ENCODE peak calls at places on chromosomes 7 and 10, in six cellular contexts. One of them, this sample, is unnamed.

GRCh38 chr10:484925-485661 is 204.4 kb downstream of the DIP2C start:
- DNase-seq in K562: no peak
- DNase-seq in A549: no peak
- DNase-seq in endothelial cell of umbilical vein: peak; percentile 76
- DNase-seq in HCT116: no peak
- DNase-seq in H1: no peak
- DNase-seq in this sample: no peak

GRCh38 chr10:15180736-15181135 is 12.2 kb upstream of the NMT2 start:
- DNase-seq in K562: no peak
- DNase-seq in H1: no peak
- DNase-seq in endothelial cell of umbilical vein: no peak
- DNase-seq in HCT116: no peak
- DNase-seq in A549: no peak
- DNase-seq in this sample: no peak

GRCh38 chr7:68868975-68869374 is 729.3 kb upstream of the AUTS2 start:
- DNase-seq in endothelial cell of umbilical vein: no peak
- DNase-seq in HCT116: no peak
- DNase-seq in K562: no peak
- DNase-seq in A549: no peak
- DNase-seq in H1: no peak
- DNase-seq in this sample: no peak

GRCh38 chr7:143892527-143893300 is 9.3 kb downstream of the TCAF1 start:
- DNase-seq in HCT116: peak; percentile 54
- DNase-seq in endothelial cell of umbilical vein: peak; percentile 61
- DNase-seq in H1: no peak
- DNase-seq in A549: peak; percentile 19
- DNase-seq in K562: peak; percentile 82
- DNase-seq in this sample: peak; percentile 64

GRCh38 chr10:107277591-107277990 is 113.1 kb upstream of the SORCS1 start:
- DNase-seq in K562: no peak
- DNase-seq in A549: no peak
- DNase-seq in endothelial cell of umbilical vein: no peak
- DNase-seq in HCT116: no peak
- DNase-seq in H1: no peak
- DNase-seq in this sample: no peak

GRCh38 chr7:106623846-106624245 is 37.1 kb downstream of the CCDC71L start:
- DNase-seq in H1: no peak
- DNase-seq in endothelial cell of umbilical vein: no peak
- DNase-seq in K562: no peak
- DNase-seq in HCT116: no peak
- DNase-seq in A549: peak; percentile 38
- DNase-seq in this sample: no peak

GRCh38 chr10:93915603-93916002 is 21.8 kb downstream of the SLC35G1 start:
- DNase-seq in H1: no peak
- DNase-seq in HCT116: no peak
- DNase-seq in endothelial cell of umbilical vein: no peak
- DNase-seq in K562: no peak
- DNase-seq in A549: no peak
- DNase-seq in this sample: no peak

GRCh38 chr10:13528138-13528874 is 508 bp downstream of the BEND7 start:
- DNase-seq in HCT116: no peak
- DNase-seq in K562: peak; percentile 18
- DNase-seq in H1: no peak
- DNase-seq in endothelial cell of umbilical vein: peak; percentile 29
- DNase-seq in A549: no peak
- DNase-seq in this sample: no peak

GRCh38 chr10:7696545-7696944 is 6.6 kb upstream of the ITIH2 start:
- DNase-seq in H1: no peak
- DNase-seq in endothelial cell of umbilical vein: no peak
- DNase-seq in HCT116: no peak
- DNase-seq in A549: peak; percentile 35
- DNase-seq in K562: no peak
- DNase-seq in this sample: no peak

GRCh38 chr10:101574354-101574753 is 13.7 kb downstream of the POLL start:
- DNase-seq in K562: no peak
- DNase-seq in A549: no peak
- DNase-seq in H1: no peak
- DNase-seq in HCT116: no peak
- DNase-seq in endothelial cell of umbilical vein: no peak
- DNase-seq in this sample: no peak

GRCh38 chr7:70619130-70619529 is 512.8 kb upstream of the GALNT17 start:
- DNase-seq in K562: no peak
- DNase-seq in endothelial cell of umbilical vein: no peak
- DNase-seq in A549: no peak
- DNase-seq in HCT116: no peak
- DNase-seq in H1: no peak
- DNase-seq in this sample: no peak

GRCh38 chr7:1050956-1051690 is 6.8 kb downstream of the GPR146 start:
- DNase-seq in endothelial cell of umbilical vein: no peak
- DNase-seq in A549: no peak
- DNase-seq in H1: no peak
- DNase-seq in HCT116: no peak
- DNase-seq in K562: no peak
- DNase-seq in this sample: no peak

GRCh38 chr7:152521420-152522337 is 85.9 kb upstream of the KMT2C start:
- DNase-seq in A549: peak; percentile 56
- DNase-seq in HCT116: no peak
- DNase-seq in endothelial cell of umbilical vein: no peak
- DNase-seq in K562: no peak
- DNase-seq in H1: no peak
- DNase-seq in this sample: no peak

GRCh38 chr10:52578871-52579405 is 193.6 kb downstream of the MBL2 start:
- DNase-seq in endothelial cell of umbilical vein: peak; percentile 96
- DNase-seq in HCT116: no peak
- DNase-seq in K562: no peak
- DNase-seq in A549: no peak
- DNase-seq in H1: no peak
- DNase-seq in this sample: no peak

GRCh38 chr7:108431099-108431498 is 25.1 kb downstream of the NRCAM start:
- DNase-seq in H1: no peak
- DNase-seq in K562: no peak
- DNase-seq in A549: no peak
- DNase-seq in HCT116: no peak
- DNase-seq in endothelial cell of umbilical vein: no peak
- DNase-seq in this sample: no peak

GRCh38 chr7:4962872-4963775 is 4.1 kb upstream of the MMD2 start:
- DNase-seq in endothelial cell of umbilical vein: no peak
- DNase-seq in K562: no peak
- DNase-seq in HCT116: no peak
- DNase-seq in A549: no peak
- DNase-seq in H1: no peak
- DNase-seq in this sample: no peak

GRCh38 chr10:130353928-130354327 is 217.7 kb downstream of the GLRX3 start:
- DNase-seq in endothelial cell of umbilical vein: no peak
- DNase-seq in A549: no peak
- DNase-seq in K562: no peak
- DNase-seq in H1: no peak
- DNase-seq in HCT116: no peak
- DNase-seq in this sample: no peak

GRCh38 chr10:52642208-52642607 is 130.4 kb downstream of the MBL2 start:
- DNase-seq in K562: no peak
- DNase-seq in HCT116: no peak
- DNase-seq in A549: no peak
- DNase-seq in endothelial cell of umbilical vein: no peak
- DNase-seq in H1: no peak
- DNase-seq in this sample: no peak

GRCh38 chr10:80160361-80161128 is 28.0 kb downstream of the PLAC9 start:
- DNase-seq in A549: no peak
- DNase-seq in K562: no peak
- DNase-seq in HCT116: no peak
- DNase-seq in H1: no peak
- DNase-seq in endothelial cell of umbilical vein: no peak
- DNase-seq in this sample: no peak

GRCh38 chr10:86287966-86288579 is 78.5 kb downstream of the GRID1 start:
- DNase-seq in HCT116: no peak
- DNase-seq in A549: no peak
- DNase-seq in H1: no peak
- DNase-seq in K562: no peak
- DNase-seq in endothelial cell of umbilical vein: no peak
- DNase-seq in this sample: peak; percentile 44

GRCh38 chr10:112454910-112455779 is 8.1 kb downstream of the VTI1A start:
- DNase-seq in HCT116: no peak
- DNase-seq in H1: no peak
- DNase-seq in K562: no peak
- DNase-seq in A549: no peak
- DNase-seq in endothelial cell of umbilical vein: no peak
- DNase-seq in this sample: no peak

GRCh38 chr7:120794100-120794729 is 63.7 kb downstream of the TSPAN12 start:
- DNase-seq in H1: no peak
- DNase-seq in A549: no peak
- DNase-seq in HCT116: no peak
- DNase-seq in K562: peak; percentile 11
- DNase-seq in endothelial cell of umbilical vein: no peak
- DNase-seq in this sample: no peak

GRCh38 chr10:97898429-97898828 is 48.8 kb downstream of the GOLGA7B start:
- DNase-seq in H1: no peak
- DNase-seq in A549: no peak
- DNase-seq in K562: peak; percentile 51
- DNase-seq in endothelial cell of umbilical vein: peak; percentile 16
- DNase-seq in HCT116: no peak
- DNase-seq in this sample: no peak

GRCh38 chr10:124249196-124249595 is 155.8 kb upstream of the CHST15 start:
- DNase-seq in A549: no peak
- DNase-seq in H1: no peak
- DNase-seq in HCT116: no peak
- DNase-seq in endothelial cell of umbilical vein: no peak
- DNase-seq in K562: no peak
- DNase-seq in this sample: no peak

GRCh38 chr7:157827863-157828160 is 491.0 kb downstream of the DNAJB6 start:
- DNase-seq in A549: no peak
- DNase-seq in H1: no peak
- DNase-seq in K562: no peak
- DNase-seq in HCT116: no peak
- DNase-seq in endothelial cell of umbilical vein: no peak
- DNase-seq in this sample: no peak

GRCh38 chr10:86632009-86632800 is 22.1 kb upstream of the OPN4 start:
- DNase-seq in K562: peak; percentile 9
- DNase-seq in A549: no peak
- DNase-seq in endothelial cell of umbilical vein: no peak
- DNase-seq in H1: peak; percentile 29
- DNase-seq in HCT116: no peak
- DNase-seq in this sample: no peak

GRCh38 chr7:83162402-83163256 is at the start of gene PCLO:
- DNase-seq in HCT116: peak; percentile 92
- DNase-seq in K562: peak; percentile 6
- DNase-seq in A549: peak; percentile 92
- DNase-seq in H1: peak; percentile 78
- DNase-seq in endothelial cell of umbilical vein: peak; percentile 54
- DNase-seq in this sample: no peak
- TF ChIP-seq POLR2A in HCT116: peak; percentile 55
- TF ChIP-seq POLR2A in K562: no peak
- TF ChIP-seq POLR2A in A549: peak; percentile 79
- TF ChIP-seq POLR2A in H1: peak; percentile 89
- TF ChIP-seq POLR2A in endothelial cell of umbilical vein: no peak
- TF ChIP-seq POLR2A in this sample: no peak

DNA sequence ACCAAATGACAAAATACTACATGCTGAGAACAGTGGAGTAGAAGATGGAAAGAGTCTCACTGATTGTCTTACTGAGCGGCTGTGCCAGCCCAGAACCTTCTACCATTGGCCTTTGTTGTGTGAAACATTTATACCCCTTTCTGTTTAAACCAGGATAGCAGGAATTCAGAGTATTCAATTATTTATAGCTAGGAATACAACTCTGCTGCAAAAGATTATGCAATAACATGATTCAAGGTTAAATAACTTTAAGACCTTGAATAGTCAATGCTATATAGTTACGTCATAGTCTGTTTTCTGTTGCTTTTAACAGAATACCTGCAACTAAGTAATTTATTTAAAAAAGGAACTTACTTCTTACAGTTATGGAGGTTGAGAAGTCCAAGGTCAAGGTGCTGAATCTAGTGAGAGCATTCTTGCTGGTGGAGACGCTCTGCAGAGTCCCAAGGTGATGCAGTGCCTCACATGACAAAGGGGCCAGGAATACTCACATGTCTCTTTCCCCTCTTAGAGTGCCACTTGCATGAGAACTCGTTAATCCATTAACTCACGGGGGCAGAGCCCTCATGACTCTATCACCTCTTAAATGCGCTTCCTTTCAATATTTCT is 371.8 kb downstream of the MDFIC start:
- DNase-seq in endothelial cell of umbilical vein: no peak
- DNase-seq in HCT116: no peak
- DNase-seq in A549: no peak
- DNase-seq in H1: no peak
- DNase-seq in K562: no peak
- DNase-seq in this sample: no peak
- TF ChIP-seq MAX in endothelial cell of umbilical vein: no peak
- TF ChIP-seq MAX in HCT116: no peak
- TF ChIP-seq MAX in A549: no peak
- TF ChIP-seq MAX in H1: no peak
- TF ChIP-seq MAX in K562: no peak
- TF ChIP-seq MAX in this sample: no peak

GRCh38 chr7:127034171-127034806 is 218.5 kb downstream of the GRM8 start:
- DNase-seq in H1: no peak
- DNase-seq in HCT116: no peak
- DNase-seq in endothelial cell of umbilical vein: no peak
- DNase-seq in A549: no peak
- DNase-seq in K562: no peak
- DNase-seq in this sample: no peak
- TF ChIP-seq POLR2A in H1: no peak
- TF ChIP-seq POLR2A in HCT116: no peak
- TF ChIP-seq POLR2A in endothelial cell of umbilical vein: no peak
- TF ChIP-seq POLR2A in A549: no peak
- TF ChIP-seq POLR2A in K562: no peak
- TF ChIP-seq POLR2A in this sample: no peak

GRCh38 chr10:47192273-47192672 is 107.7 kb upstream of the GDF10 start:
- DNase-seq in endothelial cell of umbilical vein: no peak
- DNase-seq in K562: no peak
- DNase-seq in H1: no peak
- DNase-seq in A549: no peak
- DNase-seq in HCT116: no peak
- DNase-seq in this sample: no peak

GRCh38 chr10:47188156-47188555 is 111.8 kb upstream of the GDF10 start:
- DNase-seq in H1: no peak
- DNase-seq in K562: no peak
- DNase-seq in endothelial cell of umbilical vein: no peak
- DNase-seq in HCT116: no peak
- DNase-seq in A549: no peak
- DNase-seq in this sample: no peak

GRCh38 chr10:47189802-47190201 is 110.2 kb upstream of the GDF10 start:
- DNase-seq in K562: no peak
- DNase-seq in endothelial cell of umbilical vein: no peak
- DNase-seq in H1: no peak
- DNase-seq in HCT116: no peak
- DNase-seq in A549: no peak
- DNase-seq in this sample: no peak

GRCh38 chr10:47190802-47191450 is 109.1 kb upstream of the GDF10 start:
- DNase-seq in A549: no peak
- DNase-seq in HCT116: no peak
- DNase-seq in endothelial cell of umbilical vein: no peak
- DNase-seq in K562: no peak
- DNase-seq in H1: no peak
- DNase-seq in this sample: no peak

DNA sequence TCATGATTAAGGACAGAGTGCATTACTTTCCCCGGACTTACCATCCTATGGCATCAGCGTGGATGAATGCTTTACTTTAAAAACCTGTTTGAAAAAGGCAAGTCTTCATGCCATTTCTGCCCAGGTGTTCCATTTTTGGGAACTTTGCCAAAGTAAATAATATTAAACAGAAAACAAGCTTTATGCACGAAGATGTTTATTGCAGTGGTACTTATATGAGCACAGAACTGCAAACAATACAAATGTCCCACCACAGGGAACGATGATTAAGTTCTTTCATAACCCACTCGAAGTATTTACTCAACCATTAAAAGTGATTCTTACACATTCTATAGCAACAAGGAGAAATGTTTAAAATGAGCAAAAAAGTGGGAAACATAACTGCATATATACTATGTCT is 109.7 kb upstream of the GDF10 start:
- DNase-seq in HCT116: no peak
- DNase-seq in K562: no peak
- DNase-seq in H1: no peak
- DNase-seq in endothelial cell of umbilical vein: no peak
- DNase-seq in A549: no peak
- DNase-seq in this sample: no peak
- TF ChIP-seq MAX in HCT116: no peak
- TF ChIP-seq MAX in K562: no peak
- TF ChIP-seq MAX in H1: no peak
- TF ChIP-seq MAX in endothelial cell of umbilical vein: no peak
- TF ChIP-seq MAX in A549: no peak
- TF ChIP-seq MAX in this sample: no peak

This sample was measured in NB4.